ENCODE peak calls at places on chromosomes 4 and X, in six cellular contexts. C is neuronal stem cell, T is H9, W is IMR-90, I is mesendoderm, E is H1. Q is an unnamed sample.

GRCh38 chr4:183747931-183748664 is 89.0 kb downstream of the TRAPPC11 start:
- DNase-seq in C (no peak), T (no peak), W (peak), I (no peak), E (no peak), Q (no peak)

GRCh38 chrX:37330642-37331041 is 18.5 kb upstream of the PRRG1 start:
- DNase-seq in C (no peak), T (no peak), W (no peak), I (no peak), E (no peak), Q (no peak)

GRCh38 chr4:55346851-55347255 is 811 bp downstream of the SRD5A3 start:
- DNase-seq in C (no peak), T (no peak), W (no peak), I (no peak), E (no peak), Q (no peak)

GRCh38 chr4:139367421-139368090 is 65.3 kb upstream of the NDUFC1 start:
- DNase-seq in C (no peak), T (no peak), W (peak), I (no peak), E (no peak), Q (peak)

GRCh38 chr4:87848622-87849351 is 16.0 kb downstream of the MEPE start:
- DNase-seq in C (peak), T (peak), W (peak), I (peak), E (no peak), Q (peak)

GRCh38 chr4:10697071-10697470 is 12.5 kb upstream of the CLNK start:
- DNase-seq in C (no peak), T (no peak), W (no peak), I (no peak), E (no peak), Q (no peak)

GRCh38 chr4:6369924-6370645 is 100.4 kb downstream of the WFS1 start:
- DNase-seq in C (no peak), T (peak), W (no peak), I (peak), E (no peak), Q (no peak)

GRCh38 chrX:53159184-53159583 is 65.2 kb downstream of the KANTR start:
- DNase-seq in C (no peak), T (no peak), W (no peak), I (peak), E (no peak), Q (no peak)

GRCh38 chr4:125389713-125390112 is 75.0 kb downstream of the FAT4 start:
- DNase-seq in C (no peak), T (no peak), W (peak), I (peak), E (no peak), Q (peak)

GRCh38 chrX:38754102-38754790 is 47.0 kb upstream of the MID1IP1 start:
- DNase-seq in C (peak), T (peak), W (peak), I (peak), E (no peak), Q (peak)

GRCh38 chrX:50206753-50207152 is 2.2 kb downstream of the CCNB3 start:
- DNase-seq in C (no peak), T (no peak), W (no peak), I (peak), E (no peak), Q (no peak)

GRCh38 chr4:128524311-128524710 is 236.7 kb upstream of the PGRMC2 start:
- DNase-seq in C (no peak), T (no peak), W (peak), I (no peak), E (no peak), Q (peak)

GRCh38 chrX:102765217-102765616 is 44.7 kb downstream of the GPRASP3 start:
- DNase-seq in C (no peak), T (no peak), W (peak), I (no peak), E (no peak), Q (peak)

GRCh38 chr4:89836031-89836777 is 757 bp downstream of the SNCA start:
- DNase-seq in C (peak), T (peak), W (no peak), I (peak), E (peak), Q (peak)

GRCh38 chr4:80538276-80538926 is 202.9 kb downstream of the CFAP299 start:
- DNase-seq in C (no peak), T (no peak), W (peak), I (no peak), E (no peak), Q (no peak)

GRCh38 chr4:152146244-152146643 is 385.4 kb upstream of the GATB start:
- DNase-seq in C (no peak), T (no peak), W (no peak), I (no peak), E (no peak), Q (no peak)

GRCh38 chr4:163662761-163663160 is 168.3 kb downstream of the TMA16 start:
- DNase-seq in C (no peak), T (no peak), W (no peak), I (no peak), E (no peak), Q (no peak)

GRCh38 chr4:145285928-145286327 is 105.5 kb upstream of the OTUD4 start:
- DNase-seq in C (no peak), T (no peak), W (peak), I (no peak), E (no peak), Q (peak)

GRCh38 chrX:133448512-133449076 is 33.3 kb upstream of the GPC4 start:
- DNase-seq in C (no peak), T (no peak), W (no peak), I (peak), E (no peak), Q (peak)

GRCh38 chrX:97639526-97639925 is 755.8 kb downstream of the RPA4 start:
- DNase-seq in C (peak), T (peak), W (no peak), I (peak), E (peak), Q (no peak)

GRCh38 chr4:15198070-15198727 is 195.9 kb downstream of the CPEB2 start:
- DNase-seq in C (no peak), T (peak), W (peak), I (peak), E (peak), Q (no peak)

GRCh38 chr4:107818301-107818910 is 6.3 kb upstream of the SGMS2 start:
- DNase-seq in C (no peak), T (no peak), W (no peak), I (no peak), E (no peak), Q (no peak)

GRCh38 chr4:10006236-10006603 is 15.1 kb downstream of the SLC2A9 start:
- DNase-seq in C (no peak), T (no peak), W (no peak), I (no peak), E (no peak), Q (no peak)

GRCh38 chrX:54786972-54787371 is 11.1 kb downstream of the ITIH6 start:
- DNase-seq in C (no peak), T (peak), W (no peak), I (peak), E (no peak), Q (no peak)

GRCh38 chrX:99301990-99302389 is 1108.1 kb downstream of the PCDH19 start:
- DNase-seq in C (peak), T (no peak), W (no peak), I (peak), E (no peak), Q (no peak)

GRCh38 chrX:74304016-74304415 is at the start of gene ZCCHC13:
- DNase-seq in C (no peak), T (no peak), W (no peak), I (no peak), E (no peak), Q (no peak)

GRCh38 chr4:4461850-4462249 is 74.9 kb downstream of the NSG1 start:
- DNase-seq in C (no peak), T (no peak), W (no peak), I (no peak), E (no peak), Q (no peak)

GRCh38 chrX:120402363-120402762 is 40.5 kb downstream of the ATP1B4 start:
- DNase-seq in C (no peak), T (no peak), W (no peak), I (no peak), E (no peak), Q (no peak)

GRCh38 chr4:168480991-168481588 is 798 bp upstream of the DDX60L start:
- DNase-seq in C (no peak), T (no peak), W (peak), I (no peak), E (no peak), Q (peak)

GRCh38 chrX:118148737-118149136 is 32.1 kb upstream of the KLHL13 start:
- DNase-seq in C (no peak), T (no peak), W (no peak), I (no peak), E (no peak), Q (no peak)

GRCh38 chrX:19824603-19825002 is 62.8 kb downstream of the SH3KBP1 start:
- DNase-seq in C (no peak), T (no peak), W (peak), I (no peak), E (no peak), Q (no peak)

GRCh38 chr4:156538651-156539285 is 432.8 kb downstream of the PDGFC start:
- DNase-seq in C (no peak), T (no peak), W (no peak), I (no peak), E (no peak), Q (no peak)
- H2BK15ac ChIP-seq in C (no peak), T (no peak), W (no peak), I (no peak), E (no peak), Q (no peak)

DNA sequence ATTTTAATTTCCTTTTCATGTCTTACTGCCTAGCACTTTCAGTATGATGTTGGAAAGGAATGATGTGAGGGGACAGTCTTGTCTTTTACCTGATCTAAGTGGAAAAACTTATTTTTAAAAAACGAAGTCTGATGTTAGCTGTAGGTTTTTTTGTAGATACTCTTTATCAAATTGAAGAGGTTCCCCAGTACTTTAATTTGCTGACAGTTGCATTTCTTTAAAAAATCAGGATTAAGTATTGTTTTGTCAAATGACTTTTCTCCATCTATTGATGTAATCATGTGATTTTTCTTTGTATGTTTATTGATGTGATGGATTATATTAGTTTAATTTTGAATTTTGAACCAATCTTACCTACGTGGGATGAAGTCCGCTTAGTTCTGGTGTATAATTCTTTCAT is 568.4 kb upstream of the AGA start:
- DNase-seq in C (no peak), T (no peak), W (no peak), I (no peak), E (no peak), Q (no peak)
- H2BK15ac ChIP-seq in C (no peak), T (no peak), W (no peak), I (no peak), E (no peak), Q (no peak)

GRCh38 chr4:113644398-113644797 is 117.1 kb downstream of the CAMK2D start:
- DNase-seq in C (no peak), T (no peak), W (no peak), I (no peak), E (no peak), Q (no peak)
- H2BK15ac ChIP-seq in C (no peak), T (no peak), W (no peak), I (peak), E (no peak), Q (no peak)

GRCh38 chrX:153372949-153373348 is 28.2 kb downstream of the PNMA6E start:
- DNase-seq in C (no peak), T (no peak), W (no peak), I (no peak), E (no peak), Q (no peak)

GRCh38 chrX:153366878-153367538 is 33.1 kb downstream of the ZNF275 start:
- DNase-seq in C (no peak), T (no peak), W (no peak), I (no peak), E (no peak), Q (no peak)

GRCh38 chrX:153370293-153371055 is 30.7 kb downstream of the PNMA6E start:
- DNase-seq in C (no peak), T (no peak), W (peak), I (no peak), E (no peak), Q (no peak)

GRCh38 chrX:153374426-153374825 is 26.7 kb downstream of the PNMA6E start:
- DNase-seq in C (no peak), T (no peak), W (no peak), I (no peak), E (no peak), Q (no peak)

GRCh38 chrX:153371256-153371655 is 29.9 kb downstream of the PNMA6E start:
- DNase-seq in C (no peak), T (no peak), W (no peak), I (no peak), E (no peak), Q (peak)
- H2BK15ac ChIP-seq in C (no peak), T (no peak), W (no peak), I (no peak), E (no peak), Q (no peak)

GRCh38 chrX:31178064-31178768 is 106.4 kb upstream of the FTHL17 start:
- DNase-seq in C (no peak), T (no peak), W (no peak), I (no peak), E (no peak), Q (peak)

GRCh38 chrX:31178769-31179125 is 106.9 kb upstream of the FTHL17 start:
- DNase-seq in C (no peak), T (no peak), W (no peak), I (no peak), E (no peak), Q (peak)

GRCh38 chrX:31181377-31182038 is 109.7 kb upstream of the FTHL17 start:
- DNase-seq in C (no peak), T (no peak), W (no peak), I (no peak), E (no peak), Q (peak)

DNA sequence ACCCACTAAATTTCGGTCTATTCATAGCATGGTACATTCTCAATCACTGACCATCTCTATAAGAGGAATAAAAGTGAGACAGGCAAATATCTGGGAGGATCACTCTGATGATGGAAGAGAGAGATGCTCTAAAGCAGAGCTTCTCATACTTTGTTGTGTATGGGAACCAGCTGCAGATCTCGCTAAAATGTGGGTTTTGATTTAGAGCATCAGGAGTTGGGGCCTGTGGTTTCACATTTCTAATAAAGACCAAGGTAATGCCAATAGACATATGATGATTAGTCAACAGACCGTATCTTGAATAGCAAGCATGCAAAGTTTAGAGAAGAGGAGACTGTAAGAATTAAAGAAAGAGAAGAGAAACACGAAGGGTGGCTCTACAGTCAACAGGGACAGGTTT is 107.4 kb upstream of the FTHL17 start:
- DNase-seq in C (no peak), T (no peak), W (no peak), I (no peak), E (no peak), Q (no peak)
- H2BK15ac ChIP-seq in C (no peak), T (no peak), W (no peak), I (no peak), E (no peak), Q (no peak)

GRCh38 chr4:78720994-78721677 is 55.0 kb upstream of the BMP2K start:
- DNase-seq in C (no peak), T (no peak), W (no peak), I (no peak), E (no peak), Q (no peak)
- H2BK15ac ChIP-seq in C (no peak), T (no peak), W (no peak), I (no peak), E (no peak), Q (no peak)

GRCh38 chrX:69093960-69094935 is 71.0 kb downstream of the PJA1 start:
- DNase-seq in C (peak), T (peak), W (peak), I (peak), E (peak), Q (peak)

GRCh38 chrX:69100478-69100877 is 64.8 kb downstream of the PJA1 start:
- DNase-seq in C (no peak), T (no peak), W (no peak), I (no peak), E (no peak), Q (no peak)

GRCh38 chrX:69097451-69098236 is 67.6 kb downstream of the PJA1 start:
- DNase-seq in C (no peak), T (no peak), W (no peak), I (peak), E (no peak), Q (no peak)

GRCh38 chrX:69095260-69095659 is 70.0 kb downstream of the PJA1 start:
- DNase-seq in C (no peak), T (no peak), W (no peak), I (peak), E (no peak), Q (no peak)

DNA sequence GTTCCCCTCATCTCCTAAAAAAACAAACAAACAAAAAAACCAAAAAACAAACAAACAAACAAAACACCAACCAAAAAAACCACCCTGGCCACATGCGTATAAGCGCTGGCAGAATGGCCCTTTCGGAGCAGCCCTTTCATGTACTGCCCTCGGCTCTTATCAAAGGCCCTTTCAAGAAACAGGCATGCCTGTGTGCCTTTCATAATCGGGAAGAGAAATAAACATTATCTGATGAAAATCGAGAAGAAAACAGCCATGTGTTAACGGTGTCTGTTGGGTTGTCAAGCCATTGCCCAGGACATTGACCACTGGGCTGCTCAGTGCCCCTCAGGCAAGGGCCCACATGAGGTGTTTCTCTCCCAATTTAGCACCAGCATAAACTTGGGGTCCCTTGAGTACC is 68.3 kb downstream of the PJA1 start:
- DNase-seq in C (no peak), T (no peak), W (no peak), I (no peak), E (no peak), Q (no peak)
- H2BK15ac ChIP-seq in C (no peak), T (no peak), W (no peak), I (no peak), E (no peak), Q (no peak)

GRCh38 chr4:172356002-172356401 is 542.8 kb downstream of the GALNTL6 start:
- DNase-seq in C (no peak), T (no peak), W (no peak), I (no peak), E (no peak), Q (no peak)
- H2BK15ac ChIP-seq in C (no peak), T (no peak), W (no peak), I (no peak), E (no peak), Q (no peak)

GRCh38 chrX:87063622-87064021 is 454.0 kb upstream of the KLHL4 start:
- DNase-seq in C (no peak), T (no peak), W (no peak), I (no peak), E (no peak), Q (no peak)
- H2BK15ac ChIP-seq in C (no peak), T (no peak), W (no peak), I (no peak), E (no peak), Q (no peak)

GRCh38 chr4:57044279-57044678 is 65.6 kb downstream of the POLR2B start:
- DNase-seq in C (no peak), T (no peak), W (peak), I (no peak), E (no peak), Q (peak)

GRCh38 chr4:57039345-57039744 is 60.6 kb downstream of the POLR2B start:
- DNase-seq in C (no peak), T (no peak), W (no peak), I (peak), E (no peak), Q (peak)

GRCh38 chr4:57040510-57040909 is 61.8 kb downstream of the POLR2B start:
- DNase-seq in C (no peak), T (no peak), W (no peak), I (no peak), E (no peak), Q (no peak)

GRCh38 chr4:57044996-57045395 is 65.2 kb downstream of the IGFBP7 start:
- DNase-seq in C (no peak), T (no peak), W (peak), I (no peak), E (no peak), Q (peak)

DNA sequence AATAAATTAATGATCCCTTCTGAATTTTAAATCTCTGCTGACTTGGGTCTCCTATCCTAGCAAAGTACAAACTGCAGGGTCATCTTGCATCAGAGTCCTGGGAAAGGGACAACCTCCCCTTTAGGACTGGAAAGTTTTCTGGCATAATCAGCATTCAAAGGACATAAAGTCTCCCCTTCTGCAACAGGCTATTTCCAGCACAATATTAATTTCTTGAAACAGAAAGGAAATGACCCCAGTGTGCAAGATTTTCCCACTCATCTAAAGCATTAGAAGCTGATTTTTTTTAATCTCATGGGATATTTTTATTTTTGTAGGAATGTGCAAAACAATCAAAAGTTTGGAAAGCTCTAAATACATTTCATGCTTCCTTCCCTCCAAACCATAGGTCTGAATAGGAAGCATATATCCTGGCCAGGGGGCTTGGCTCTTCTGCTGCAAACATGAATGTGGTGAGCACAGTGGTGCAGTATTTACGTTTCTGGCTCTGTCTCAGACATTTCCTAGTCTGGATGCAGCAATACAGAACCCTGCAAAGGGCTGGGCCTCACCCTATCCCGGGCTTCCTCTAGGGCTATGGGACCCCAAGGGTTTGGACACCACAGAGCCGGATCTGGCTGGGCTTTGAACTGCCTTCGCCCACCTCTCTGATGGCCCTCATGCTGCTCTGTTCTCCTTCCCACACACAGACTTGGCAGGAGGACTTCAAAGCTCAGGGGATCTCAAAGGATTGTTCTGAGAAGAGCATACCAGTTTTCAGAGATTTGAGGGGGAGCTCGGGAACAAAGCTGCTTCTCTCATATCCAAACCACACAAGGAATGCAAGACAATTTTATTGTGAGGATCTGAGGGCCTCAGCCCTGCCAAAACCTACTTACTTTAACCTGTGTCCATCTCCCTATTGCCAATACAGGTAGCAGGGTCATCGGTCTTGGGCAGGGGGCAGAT is 64.9 kb downstream of the POLR2B start:
- DNase-seq in C (no peak), T (no peak), W (peak), I (no peak), E (no peak), Q (peak)
- H2BK15ac ChIP-seq in C (no peak), T (no peak), W (peak), I (no peak), E (no peak), Q (peak)